ENCODE peak calls at places on chromosomes 12 and 14, in eight cellular contexts. K is spleen, D is astrocyte of the spinal cord, F is IMR-90, J is fibroblast of mammary gland, R is activated B cell treated with CpG ODN at 0.5 μM for 24 hours, U is lower leg skin, Z is neural progenitor cell. I is an unnamed sample.

GRCh38 chr12:639566-639965 is 23.7 kb downstream of the NINJ2 start:
- DNase-seq in K (no peak), D (no peak), F (no peak), J (no peak), R (no peak), U (no peak), Z (no peak), I (no peak)

GRCh38 chr12:10213168-10214130 is 772 bp downstream of the GABARAPL1 start:
- DNase-seq in K (peak), D (peak), F (peak), J (peak), R (peak), U (peak), Z (peak), I (peak)

GRCh38 chr14:28666961-28667360 is 99.6 kb upstream of the FOXG1 start:
- DNase-seq in K (no peak), D (peak), F (no peak), J (no peak), R (no peak), U (no peak), Z (no peak), I (no peak)

GRCh38 chr14:65200454-65200853 is 98.1 kb upstream of the MAX start:
- DNase-seq in K (no peak), D (no peak), F (no peak), J (no peak), R (no peak), U (no peak), Z (no peak), I (no peak)

GRCh38 chr14:20622816-20623291 is 18.6 kb downstream of the OR6S1 start:
- DNase-seq in K (no peak), D (no peak), F (no peak), J (no peak), R (no peak), U (no peak), Z (no peak), I (no peak)

GRCh38 chr14:63952053-63952932 is 99.5 kb downstream of the SYNE2 start:
- DNase-seq in K (no peak), D (peak), F (no peak), J (no peak), R (no peak), U (no peak), Z (no peak), I (no peak)

GRCh38 chr12:16564675-16565074 is 41.3 kb downstream of the LMO3 start:
- DNase-seq in K (no peak), D (no peak), F (no peak), J (no peak), R (no peak), U (no peak), Z (no peak), I (no peak)

GRCh38 chr12:88243886-88244491 is 101.9 kb downstream of the TMTC3 start:
- DNase-seq in K (no peak), D (no peak), F (no peak), J (peak), R (no peak), U (no peak), Z (no peak), I (no peak)

GRCh38 chr14:72810201-72810600 is 83.7 kb downstream of the DPF3 start:
- DNase-seq in K (no peak), D (no peak), F (no peak), J (no peak), R (no peak), U (no peak), Z (no peak), I (no peak)

GRCh38 chr12:21925296-21925913 is 15.8 kb downstream of the ABCC9 start:
- DNase-seq in K (no peak), D (no peak), F (peak), J (no peak), R (no peak), U (no peak), Z (no peak), I (no peak)

GRCh38 chr14:89619616-89620273 is 202.7 kb upstream of the FOXN3 start:
- DNase-seq in K (no peak), D (no peak), F (no peak), J (no peak), R (no peak), U (no peak), Z (no peak), I (no peak)

GRCh38 chr12:121465921-121466799 is 66.2 kb downstream of the RNF34 start:
- DNase-seq in K (peak), D (peak), F (no peak), J (no peak), R (peak), U (no peak), Z (peak), I (peak)

GRCh38 chr14:77786148-77786547 is 13.8 kb upstream of the ADCK1 start:
- DNase-seq in K (no peak), D (no peak), F (no peak), J (no peak), R (no peak), U (no peak), Z (peak), I (no peak)

GRCh38 chr14:104634031-104634760 is 29.6 kb upstream of the TMEM179 start:
- DNase-seq in K (peak), D (no peak), F (no peak), J (no peak), R (no peak), U (no peak), Z (no peak), I (no peak)

GRCh38 chr12:31325524-31325875 is 450 bp downstream of the SINHCAF start:
- DNase-seq in K (peak), D (no peak), F (no peak), J (no peak), R (no peak), U (no peak), Z (no peak), I (no peak)

GRCh38 chr12:53234236-53234635 is 2.2 kb upstream of the RARG start:
- DNase-seq in K (no peak), D (no peak), F (no peak), J (no peak), R (no peak), U (no peak), Z (peak), I (no peak)

GRCh38 chr14:89348726-89349125 is 68.3 kb downstream of the FOXN3 start:
- DNase-seq in K (no peak), D (no peak), F (no peak), J (peak), R (no peak), U (no peak), Z (no peak), I (no peak)

GRCh38 chr14:24422694-24423531 is 6.6 kb downstream of the CBLN3 start:
- DNase-seq in K (no peak), D (no peak), F (no peak), J (no peak), R (no peak), U (no peak), Z (no peak), I (no peak)

GRCh38 chr12:86158956-86159355 is 97.2 kb downstream of the MGAT4C start:
- DNase-seq in K (no peak), D (no peak), F (peak), J (peak), R (no peak), U (no peak), Z (no peak), I (no peak)

GRCh38 chr12:87953257-87953860 is 75.8 kb downstream of the C12orf50 start:
- DNase-seq in K (no peak), D (peak), F (peak), J (peak), R (no peak), U (no peak), Z (peak), I (peak)

GRCh38 chr14:21498540-21499526 is 12.3 kb downstream of the METTL3 start:
- DNase-seq in K (no peak), D (peak), F (peak), J (peak), R (no peak), U (no peak), Z (peak), I (peak)

GRCh38 chr12:105590571-105590970 is 260.1 kb downstream of the C12orf75 start:
- DNase-seq in K (no peak), D (no peak), F (no peak), J (peak), R (no peak), U (no peak), Z (no peak), I (peak)

GRCh38 chr12:3283137-3283680 is 206.0 kb downstream of the TSPAN9 start:
- DNase-seq in K (no peak), D (no peak), F (no peak), J (no peak), R (no peak), U (no peak), Z (no peak), I (no peak)

GRCh38 chr12:31522607-31523006 is 68.3 kb downstream of the DENND5B start:
- DNase-seq in K (no peak), D (no peak), F (no peak), J (no peak), R (no peak), U (no peak), Z (no peak), I (no peak)

GRCh38 chr14:85824526-85824925 is 294.6 kb downstream of the FLRT2 start:
- DNase-seq in K (no peak), D (no peak), F (no peak), J (no peak), R (no peak), U (no peak), Z (peak), I (no peak)

GRCh38 chr12:110689002-110689600 is at the start of gene HVCN1:
- DNase-seq in K (peak), D (peak), F (no peak), J (no peak), R (peak), U (peak), Z (peak), I (no peak)

GRCh38 chr12:111287125-111287900 is 81.6 kb downstream of the PHETA1 start:
- DNase-seq in K (no peak), D (no peak), F (no peak), J (no peak), R (no peak), U (no peak), Z (no peak), I (no peak)

GRCh38 chr14:102230481-102231210 is 74.3 kb downstream of the MOK start:
- DNase-seq in K (no peak), D (no peak), F (no peak), J (no peak), R (no peak), U (no peak), Z (no peak), I (no peak)

GRCh38 chr14:106204063-106204462 is 677.7 kb downstream of the TMEM121 start:
- DNase-seq in K (no peak), D (no peak), F (no peak), J (no peak), R (no peak), U (no peak), Z (no peak), I (no peak)

GRCh38 chr12:54701940-54702592 is 53.9 kb upstream of the DCD start:
- DNase-seq in K (no peak), D (peak), F (peak), J (peak), R (no peak), U (no peak), Z (peak), I (peak)

GRCh38 chr14:92532490-92533163 is 19.0 kb downstream of the RIN3 start:
- DNase-seq in K (peak), D (no peak), F (no peak), J (no peak), R (no peak), U (no peak), Z (no peak), I (no peak)

DNA sequence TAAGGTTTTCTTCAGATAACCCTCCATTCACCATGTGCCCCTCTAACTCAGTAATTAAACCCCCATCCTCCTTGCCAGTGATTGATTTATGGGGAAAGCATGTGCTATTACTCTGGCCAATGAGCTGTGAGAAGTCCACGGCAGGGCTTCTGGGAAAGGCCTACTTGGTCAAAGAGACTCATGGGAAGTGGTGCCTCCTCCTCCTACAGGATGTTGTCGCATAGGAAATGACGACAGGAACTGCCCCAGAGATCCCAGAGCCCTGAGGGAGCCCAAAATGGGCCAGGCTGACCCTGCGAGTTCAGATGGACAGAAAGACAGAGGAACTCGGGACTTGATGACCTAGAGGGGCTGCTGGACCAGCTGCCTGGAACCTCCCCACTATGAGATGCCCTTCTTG is 938.1 kb upstream of the TMEM132C start:
- DNase-seq in K (no peak), D (no peak), F (no peak), J (no peak), R (no peak), U (no peak), Z (no peak), I (no peak)
- TF ChIP-seq CTCF in K (no peak), D (no peak), F (no peak), J (no peak), R (no peak), U (no peak), Z (no peak), I (no peak)

GRCh38 chr12:47164730-47165439 is 85.1 kb upstream of the AMIGO2 start:
- DNase-seq in K (no peak), D (peak), F (peak), J (peak), R (no peak), U (no peak), Z (no peak), I (no peak)
- TF ChIP-seq CTCF in K (no peak), D (peak), F (no peak), J (no peak), R (no peak), U (no peak), Z (no peak), I (no peak)

DNA sequence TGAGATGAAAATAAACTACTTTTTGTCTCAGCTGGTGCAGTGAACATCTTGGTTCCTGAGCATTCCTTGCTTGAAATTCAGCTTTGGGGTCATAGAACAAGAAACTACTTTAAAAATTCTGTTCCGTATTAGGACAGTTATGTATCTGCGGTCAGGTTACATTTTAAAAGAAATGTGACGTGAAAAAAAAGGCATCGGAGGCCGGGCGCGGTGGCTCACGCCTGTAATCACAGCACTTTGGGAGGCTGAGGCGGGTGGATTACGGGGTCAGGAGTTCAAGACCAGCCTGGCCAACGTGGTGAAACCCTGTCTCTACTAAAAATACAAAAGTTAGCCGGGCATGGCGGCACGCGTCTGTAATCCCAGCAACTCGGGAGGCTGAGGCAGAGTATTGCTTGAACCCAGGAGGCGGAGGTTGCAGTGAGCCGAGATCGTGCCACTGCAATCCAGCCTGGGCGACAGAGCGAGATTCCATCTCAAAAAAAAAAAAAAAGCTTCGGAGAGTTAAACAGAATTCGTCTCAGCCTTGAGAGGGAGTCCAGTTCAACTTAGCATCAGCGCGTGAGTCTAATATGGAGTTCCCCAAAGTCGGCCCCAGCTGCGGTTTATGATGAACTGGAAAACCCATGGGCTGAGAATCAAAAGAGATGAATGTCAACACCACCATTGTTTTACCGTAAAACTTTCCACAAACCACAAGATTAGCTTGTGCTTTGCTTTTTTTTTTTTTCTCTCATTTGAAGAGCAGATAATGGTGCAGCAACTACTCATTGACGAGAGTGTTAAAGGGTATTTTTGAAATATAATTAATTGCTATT is 2.1 kb upstream of the SLC2A13 start:
- DNase-seq in K (peak), D (no peak), F (no peak), J (no peak), R (no peak), U (no peak), Z (no peak), I (no peak)
- TF ChIP-seq CTCF in K (peak), D (no peak), F (no peak), J (no peak), R (no peak), U (no peak), Z (no peak), I (no peak)

GRCh38 chr14:69654109-69654508 is 42.7 kb downstream of the SUSD6 start:
- DNase-seq in K (no peak), D (no peak), F (no peak), J (no peak), R (no peak), U (peak), Z (no peak), I (peak)

GRCh38 chr14:69648480-69649414 is 37.4 kb downstream of the SUSD6 start:
- DNase-seq in K (no peak), D (peak), F (peak), J (peak), R (no peak), U (no peak), Z (no peak), I (peak)

GRCh38 chr14:69651653-69652052 is 40.3 kb downstream of the SUSD6 start:
- DNase-seq in K (no peak), D (no peak), F (peak), J (no peak), R (no peak), U (no peak), Z (no peak), I (peak)

GRCh38 chr14:69650948-69651369 is 39.6 kb downstream of the SUSD6 start:
- DNase-seq in K (no peak), D (no peak), F (no peak), J (no peak), R (no peak), U (no peak), Z (no peak), I (peak)

DNA sequence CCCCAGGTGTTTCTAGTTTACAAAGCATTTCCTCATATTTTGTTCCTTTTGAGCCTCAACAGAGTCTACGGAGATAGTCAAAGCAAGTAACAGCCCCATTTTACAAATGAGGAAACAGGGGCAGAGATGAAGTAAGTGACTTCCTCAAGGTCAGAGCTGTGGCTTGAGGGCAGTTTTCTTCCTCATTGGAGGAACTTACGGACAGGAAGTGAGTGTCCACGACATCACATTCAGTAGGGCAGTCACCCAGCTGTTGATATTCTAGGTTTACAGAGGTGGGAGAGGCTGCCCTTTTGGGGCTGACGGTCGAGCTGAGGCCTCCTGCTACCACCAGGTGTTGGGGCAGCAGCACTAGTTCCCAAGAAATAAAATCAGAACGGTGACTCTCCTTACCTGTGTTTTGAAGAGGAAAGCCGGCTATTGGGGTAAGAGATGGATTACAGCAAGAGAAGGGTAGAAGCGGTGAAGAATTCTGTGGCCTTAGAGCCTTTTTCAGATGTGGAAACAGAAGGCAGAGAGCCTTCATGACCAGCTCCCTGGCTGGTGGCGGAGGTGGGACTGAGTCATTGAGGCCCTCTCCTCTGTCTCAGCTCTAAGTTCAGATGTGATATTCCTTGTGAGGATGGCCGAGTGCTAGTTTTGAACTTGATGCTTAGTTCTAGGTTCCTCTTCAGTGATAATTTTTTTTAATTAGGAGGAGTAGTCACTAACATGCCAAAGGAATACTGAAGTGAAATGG is 41.7 kb downstream of the SUSD6 start:
- DNase-seq in K (peak), D (no peak), F (peak), J (no peak), R (no peak), U (no peak), Z (no peak), I (no peak)
- TF ChIP-seq CTCF in K (no peak), D (no peak), F (no peak), J (no peak), R (no peak), U (no peak), Z (no peak), I (no peak)

GRCh38 chr14:68468437-68469207 is 324.2 kb downstream of the ZFP36L1 start:
- DNase-seq in K (no peak), D (peak), F (no peak), J (peak), R (no peak), U (no peak), Z (no peak), I (peak)
- TF ChIP-seq CTCF in K (no peak), D (no peak), F (no peak), J (no peak), R (no peak), U (no peak), Z (no peak), I (no peak)

I was measured in MCF 10A.